ENCODE peak calls at places on chromosome 1, in five cellular contexts. A is tibial nerve, L is AG04450, G is pancreas, C is HFF-Myc. P is an unnamed sample.

GRCh38 chr1:40755052-40755451 is 28.5 kb upstream of the KCNQ4 start:
- DNase-seq in C (no peak), A (no peak), G (no peak), L (no peak), P (no peak)

GRCh38 chr1:33820804-33821203 is 43.1 kb upstream of the HMGB4 start:
- DNase-seq in C (no peak), G (no peak), L (no peak), A (no peak), P (no peak)

GRCh38 chr1:164466429-164466828 is 92.6 kb upstream of the PBX1 start:
- DNase-seq in C (no peak), G (no peak), L (no peak), A (no peak), P (no peak)

GRCh38 chr1:184254849-184255248 is 132.0 kb upstream of the C1orf21 start:
- DNase-seq in G (no peak), A (no peak), L (no peak), C (no peak), P (no peak)

GRCh38 chr1:107964397-107965111 is 426 bp downstream of the VAV3 start:
- DNase-seq in G (no peak), L (no peak), C (no peak), A (no peak), P (no peak)

GRCh38 chr1:143698016-143698415 is 273.8 kb downstream of the FAM72C start:
- DNase-seq in L (no peak), A (no peak), C (no peak), G (peak; percentile 42), P (no peak)

GRCh38 chr1:77313491-77313890 is 31.7 kb downstream of the AK5 start:
- DNase-seq in G (no peak), C (peak; percentile 11), A (no peak), L (no peak), P (no peak)

GRCh38 chr1:212609701-212610574 is 1.4 kb downstream of the ATF3 start:
- DNase-seq in A (no peak), L (no peak), G (no peak), C (no peak), P (no peak)

GRCh38 chr1:79388694-79389361 is 382.3 kb upstream of the ADGRL4 start:
- DNase-seq in L (no peak), C (no peak), A (no peak), G (no peak), P (no peak)

GRCh38 chr1:36871146-36871971 is 163.0 kb downstream of the GRIK3 start:
- DNase-seq in C (no peak), G (no peak), L (no peak), A (no peak), P (no peak)

GRCh38 chr1:150613061-150613920 is 16.1 kb downstream of the ENSA start:
- DNase-seq in C (peak; percentile 90), G (no peak), A (no peak), L (no peak), P (no peak)

GRCh38 chr1:167344605-167345385 is 124.1 kb downstream of the POU2F1 start:
- DNase-seq in C (no peak), L (no peak), G (no peak), A (no peak), P (no peak)

GRCh38 chr1:167344112-167344511 is 123.4 kb downstream of the POU2F1 start:
- DNase-seq in A (no peak), G (no peak), C (no peak), L (no peak), P (no peak)

GRCh38 chr1:167345386-167345733 is 124.7 kb downstream of the POU2F1 start:
- DNase-seq in L (no peak), A (no peak), G (no peak), C (no peak), P (no peak)

GRCh38 chr1:167339405-167339804 is 118.7 kb downstream of the POU2F1 start:
- DNase-seq in G (no peak), A (no peak), L (no peak), C (no peak), P (no peak)

GRCh38 chr1:167342846-167343245 is 122.2 kb downstream of the POU2F1 start:
- DNase-seq in G (no peak), A (no peak), C (no peak), L (no peak), P (no peak)
- TF ChIP-seq CTCF in G (no peak), A (no peak), C (no peak), L (no peak), P (no peak)

DNA sequence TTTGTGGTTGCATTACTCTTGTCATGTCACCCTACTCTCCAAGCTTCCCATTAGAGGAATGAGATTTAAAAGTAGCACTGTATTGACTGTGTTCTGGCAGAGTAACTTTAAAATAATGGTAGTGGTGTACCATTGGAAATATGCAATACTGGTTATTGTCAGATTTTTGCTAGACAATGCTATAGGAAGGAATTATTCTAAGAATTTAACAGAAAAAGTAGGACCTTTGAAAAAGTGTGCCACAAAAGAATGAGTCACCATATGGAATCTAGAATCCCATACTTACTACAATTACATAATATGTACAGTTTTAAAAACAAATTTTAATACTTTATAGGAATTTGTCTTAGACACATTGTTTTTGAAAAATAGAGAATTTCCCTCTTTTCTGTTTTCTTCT is 13.8 kb downstream of the MIER1 start:
- DNase-seq in G (no peak), C (no peak), A (no peak), L (no peak), P (no peak)
- H3K4me3 ChIP-seq in G (no peak overlapping the region), C (no peak overlapping the region), A (no peak overlapping the region), L (no peak overlapping the region), P (no peak overlapping the region)

DNA sequence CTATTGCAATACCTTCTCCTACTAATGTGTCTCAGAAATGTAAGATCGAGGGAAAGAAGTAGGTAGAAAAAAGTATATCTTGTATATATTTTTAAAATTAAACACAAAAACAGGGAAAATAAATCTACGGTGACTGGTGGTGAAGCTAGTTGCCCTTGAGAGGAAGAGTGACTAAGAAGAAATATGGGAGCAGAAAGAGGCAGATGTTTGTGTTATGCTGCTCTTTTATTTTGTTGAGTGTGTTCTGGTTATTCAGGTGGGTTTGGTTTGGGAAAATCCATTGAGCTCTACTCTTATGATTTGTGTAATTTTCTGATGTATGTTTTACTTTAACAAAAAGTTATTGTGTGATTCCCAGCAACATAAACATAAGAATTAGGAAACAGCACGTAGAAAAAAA is 444.9 kb upstream of the B3GALT2 start:
- DNase-seq in G (no peak), L (no peak), C (no peak), A (no peak), P (no peak)
- TF ChIP-seq CTCF in G (no peak), L (no peak), C (no peak), A (no peak), P (no peak)

DNA sequence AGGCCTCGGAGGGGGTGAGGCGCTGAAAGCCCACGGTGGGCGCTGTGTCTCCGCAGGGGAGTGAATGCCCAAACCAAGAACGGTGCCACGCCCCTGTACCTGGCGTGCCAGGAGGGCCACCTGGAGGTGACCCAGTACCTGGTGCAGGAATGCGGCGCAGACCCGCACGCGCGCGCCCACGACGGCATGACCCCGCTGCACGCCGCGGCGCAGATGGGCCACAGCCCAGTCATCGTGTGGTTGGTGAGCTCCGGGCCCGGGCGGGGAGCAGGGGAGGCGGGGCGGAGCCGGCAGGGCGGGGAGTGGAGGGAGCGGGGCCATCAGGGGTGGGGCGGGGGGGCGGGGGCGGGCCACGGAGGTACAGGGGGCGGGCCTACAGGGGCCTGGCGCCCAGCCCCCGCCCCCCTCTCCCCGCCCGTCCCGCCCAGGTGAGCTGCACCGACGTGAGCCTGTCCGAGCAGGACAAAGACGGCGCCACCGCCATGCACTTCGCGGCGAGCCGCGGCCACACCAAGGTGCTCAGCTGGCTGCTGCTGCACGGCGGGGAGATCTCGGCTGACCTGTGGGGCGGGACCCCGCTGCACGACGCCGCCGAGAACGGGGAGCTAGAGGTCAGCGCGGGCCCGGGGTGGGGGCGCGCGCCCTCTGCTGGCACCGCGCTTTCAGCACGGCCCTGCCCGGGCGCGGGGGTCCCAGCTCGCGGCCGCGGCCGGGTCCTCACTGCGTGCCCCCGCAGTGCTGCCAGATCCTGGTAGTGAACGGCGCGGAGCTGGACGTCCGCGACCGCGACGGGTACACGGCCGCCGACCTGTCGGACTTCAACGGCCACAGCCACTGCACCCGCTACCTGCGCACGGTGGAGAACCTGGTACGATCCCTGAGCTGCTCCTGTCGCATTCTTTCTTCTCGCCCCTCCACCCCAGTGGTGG is 15.9 kb downstream of the ESPN start:
- DNase-seq in A (no peak), C (no peak), G (peak; percentile 77), L (no peak), P (no peak)
- H3K4me3 ChIP-seq in A (no peak overlapping the region), C (no peak overlapping the region), G (no peak overlapping the region), L (peak overlapping the region; percentile 13), P (no peak overlapping the region)

DNA sequence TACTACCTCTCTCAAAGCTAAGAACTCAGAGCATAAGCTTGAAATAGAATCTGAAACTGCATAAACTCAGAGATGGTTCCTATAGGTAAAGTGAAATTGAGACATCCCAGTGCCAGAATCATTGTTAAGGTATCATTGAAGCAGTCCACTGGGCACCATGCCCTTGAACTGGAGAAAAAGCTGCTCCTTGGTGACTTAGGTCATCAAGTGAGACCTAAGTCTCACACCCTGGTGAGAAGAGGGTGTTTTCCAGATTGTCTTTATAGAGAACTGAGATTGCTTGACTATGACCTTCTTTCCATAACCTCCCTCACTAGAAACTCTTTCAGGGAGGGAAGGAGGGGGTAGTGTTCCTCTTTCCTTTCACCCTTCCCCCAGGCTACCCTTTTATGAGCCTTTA is 9.4 kb upstream of the ATP6V1G3 start:
- DNase-seq in G (no peak), C (no peak), L (no peak), A (no peak), P (no peak)
- TF ChIP-seq CTCF in G (no peak), C (no peak), L (no peak), A (no peak), P (no peak)

P was measured in keratinocyte.